ENCODE peak calls at places on chromosomes 16 and 17, in six cellular contexts. J, M, C, L, E and F are unnamed samples.

GRCh38 chr16:77812856-77813523 is 24.6 kb downstream of the VAT1L start:
- DNase-seq in J (no peak), M (no peak), C (no peak), L (no peak), E (no peak), F (no peak)

GRCh38 chr16:89006036-89006752 is 29.2 kb upstream of the CBFA2T3 start:
- DNase-seq in J (peak), M (no peak), C (no peak), L (no peak), E (no peak), F (no peak)

GRCh38 chr17:49993423-49994037 is 1.5 kb downstream of the DLX3 start:
- DNase-seq in J (peak), M (peak), C (no peak), L (no peak), E (no peak), F (no peak)

GRCh38 chr17:7478276-7479138 is 924 bp downstream of the ZBTB4 start:
- DNase-seq in J (peak), M (peak), C (no peak), L (peak), E (no peak), F (no peak)

GRCh38 chr16:74611721-74612120 is 4.8 kb upstream of the GLG1 start:
- DNase-seq in J (no peak), M (no peak), C (no peak), L (no peak), E (no peak), F (no peak)

GRCh38 chr17:71809537-71809936 is 311.3 kb upstream of the SOX9 start:
- DNase-seq in J (no peak), M (no peak), C (no peak), L (no peak), E (no peak), F (no peak)

GRCh38 chr17:45425125-45425983 is 7.3 kb downstream of the ARHGAP27 start:
- DNase-seq in J (peak), M (peak), C (peak), L (peak), E (no peak), F (peak)

GRCh38 chr16:57133911-57134310 is 41.5 kb downstream of the CPNE2 start:
- DNase-seq in J (no peak), M (no peak), C (no peak), L (no peak), E (no peak), F (no peak)

GRCh38 chr16:14056970-14057369 is 14.1 kb upstream of the MRTFB start:
- DNase-seq in J (no peak), M (no peak), C (no peak), L (no peak), E (no peak), F (no peak)

GRCh38 chr17:7845359-7846062 is 9.4 kb upstream of the TMEM88 start:
- DNase-seq in J (no peak), M (no peak), C (no peak), L (no peak), E (no peak), F (no peak)

GRCh38 chr17:2602597-2603017 is 9.2 kb downstream of the PAFAH1B1 start:
- DNase-seq in J (no peak), M (no peak), C (no peak), L (no peak), E (no peak), F (no peak)

GRCh38 chr17:71247455-71248015 is 873.3 kb upstream of the SOX9 start:
- DNase-seq in J (no peak), M (no peak), C (no peak), L (no peak), E (no peak), F (no peak)

GRCh38 chr17:81733507-81734404 is 21.7 kb downstream of the SLC25A10 start:
- DNase-seq in J (peak), M (peak), C (peak), L (peak), E (no peak), F (no peak)

GRCh38 chr16:75406943-75407342 is 26.4 kb downstream of the CFDP1 start:
- DNase-seq in J (no peak), M (no peak), C (no peak), L (no peak), E (no peak), F (no peak)

GRCh38 chr17:73785466-73785865 is 141.2 kb upstream of the SDK2 start:
- DNase-seq in J (no peak), M (no peak), C (no peak), L (no peak), E (no peak), F (no peak)

GRCh38 chr16:23384878-23385277 is 68.1 kb downstream of the COG7 start:
- DNase-seq in J (no peak), M (no peak), C (no peak), L (no peak), E (no peak), F (no peak)

GRCh38 chr17:17868637-17869522 is 32.1 kb upstream of the SREBF1 start:
- DNase-seq in J (no peak), M (peak), C (no peak), L (no peak), E (no peak), F (no peak)

GRCh38 chr16:4679854-4680636 is 13.3 kb upstream of the NUDT16L1 start:
- DNase-seq in J (no peak), M (no peak), C (no peak), L (no peak), E (no peak), F (peak)

GRCh38 chr16:84825896-84826557 is 6.2 kb downstream of the CRISPLD2 start:
- DNase-seq in J (no peak), M (no peak), C (no peak), L (no peak), E (no peak), F (no peak)

GRCh38 chr17:42135664-42136653 is 13.4 kb downstream of the HSPB9 start:
- DNase-seq in J (no peak), M (peak), C (peak), L (no peak), E (no peak), F (peak)

GRCh38 chr17:40515491-40516041 is 14.1 kb upstream of the TNS4 start:
- DNase-seq in J (no peak), M (no peak), C (no peak), L (no peak), E (no peak), F (no peak)

GRCh38 chr17:41793749-41794602 is 7.5 kb upstream of the JUP start:
- DNase-seq in J (no peak), M (peak), C (no peak), L (no peak), E (no peak), F (no peak)

GRCh38 chr17:1164935-1165556 is 14.7 kb downstream of the ABR start:
- DNase-seq in J (no peak), M (no peak), C (no peak), L (no peak), E (no peak), F (no peak)

GRCh38 chr16:84356591-84357116 is 11.7 kb upstream of the ATP2C2 start:
- DNase-seq in J (no peak), M (no peak), C (no peak), L (no peak), E (no peak), F (no peak)

GRCh38 chr17:30380106-30380420 is 1.3 kb downstream of the CPD start:
- DNase-seq in J (no peak), M (no peak), C (no peak), L (no peak), E (peak), F (no peak)

GRCh38 chr17:80473701-80474100 is 2.7 kb downstream of the NPTX1 start:
- DNase-seq in J (no peak), M (no peak), C (no peak), L (no peak), E (no peak), F (no peak)

GRCh38 chr17:80474231-80474932 is 2.0 kb downstream of the NPTX1 start:
- DNase-seq in J (peak), M (no peak), C (peak), L (peak), E (no peak), F (peak)

GRCh38 chr17:80475949-80476876 is at the start of gene NPTX1:
- DNase-seq in J (peak), M (peak), C (no peak), L (peak), E (no peak), F (no peak)

GRCh38 chr17:80476877-80477646 is 655 bp upstream of the NPTX1 start:
- DNase-seq in J (peak), M (no peak), C (no peak), L (peak), E (no peak), F (no peak)

DNA sequence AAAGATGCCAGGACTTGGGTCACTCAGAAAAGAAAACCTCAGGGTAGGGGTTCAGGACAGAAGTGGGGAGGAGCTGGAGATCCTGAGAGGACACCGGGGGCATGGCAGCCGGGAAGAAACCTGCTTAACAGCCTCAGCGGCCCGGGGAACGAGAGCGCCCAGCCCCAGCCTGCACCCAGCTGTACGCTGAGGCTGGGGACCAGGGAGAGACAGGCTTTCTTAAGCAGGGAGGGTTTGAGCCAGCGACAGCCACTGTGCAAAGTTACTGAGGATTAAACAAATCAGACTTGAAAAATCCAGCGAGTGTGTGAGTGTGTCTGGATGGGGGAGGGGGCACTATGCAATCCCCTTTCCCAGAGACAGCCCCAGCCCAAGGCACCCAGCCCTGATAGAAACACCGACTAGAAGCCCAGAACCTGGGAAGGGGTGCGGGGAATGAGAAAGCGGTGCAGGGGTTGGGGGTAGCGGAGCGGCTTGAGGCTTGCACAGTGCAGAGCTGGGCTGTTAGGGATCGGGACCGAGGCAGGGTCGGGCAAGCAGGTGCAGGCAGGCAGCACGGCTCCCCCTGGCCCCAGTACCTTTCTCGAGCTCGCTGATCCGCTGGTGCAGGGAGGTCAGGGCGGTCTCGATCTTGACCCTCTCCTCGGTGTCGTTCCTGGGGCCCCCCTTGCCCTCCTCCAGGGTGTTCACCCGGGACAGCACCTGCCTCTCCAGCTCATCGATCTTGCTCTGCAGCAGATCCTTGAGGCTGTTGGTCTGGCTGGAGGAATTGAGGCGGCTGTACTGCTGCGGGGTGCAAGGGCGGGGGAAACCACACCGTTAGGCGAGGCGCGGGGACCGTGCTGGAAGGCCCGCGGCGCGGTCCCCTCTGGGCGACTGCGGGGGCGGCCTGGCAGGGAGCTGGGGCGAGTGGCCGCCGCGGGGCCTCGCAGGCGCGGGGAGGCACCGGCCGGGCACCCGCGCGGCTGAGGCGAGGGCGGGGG is 1.2 kb downstream of the NPTX1 start:
- DNase-seq in J (peak), M (no peak), C (no peak), L (no peak), E (no peak), F (no peak)
- TF ChIP-seq CTCF in J (no peak), M (no peak), C (no peak), L (no peak), E (no peak), F (no peak)

GRCh38 chr17:69499301-69499700 is 84.8 kb downstream of the MAP2K6 start:
- DNase-seq in J (no peak), M (no peak), C (no peak), L (no peak), E (no peak), F (no peak)

GRCh38 chr17:69503711-69504110 is 89.2 kb downstream of the MAP2K6 start:
- DNase-seq in J (no peak), M (no peak), C (no peak), L (no peak), E (peak), F (no peak)

GRCh38 chr17:69502488-69502887 is 88.0 kb downstream of the MAP2K6 start:
- DNase-seq in J (no peak), M (no peak), C (no peak), L (no peak), E (no peak), F (no peak)

GRCh38 chr17:69500911-69501429 is 86.5 kb downstream of the MAP2K6 start:
- DNase-seq in J (no peak), M (no peak), C (no peak), L (no peak), E (no peak), F (no peak)

GRCh38 chr17:69501591-69502468 is 87.3 kb downstream of the MAP2K6 start:
- DNase-seq in J (no peak), M (peak), C (no peak), L (no peak), E (no peak), F (peak)
- TF ChIP-seq POLR2AphosphoS5 in J (no peak), M (no peak), C (no peak), L (no peak), E (no peak), F (no peak)

DNA sequence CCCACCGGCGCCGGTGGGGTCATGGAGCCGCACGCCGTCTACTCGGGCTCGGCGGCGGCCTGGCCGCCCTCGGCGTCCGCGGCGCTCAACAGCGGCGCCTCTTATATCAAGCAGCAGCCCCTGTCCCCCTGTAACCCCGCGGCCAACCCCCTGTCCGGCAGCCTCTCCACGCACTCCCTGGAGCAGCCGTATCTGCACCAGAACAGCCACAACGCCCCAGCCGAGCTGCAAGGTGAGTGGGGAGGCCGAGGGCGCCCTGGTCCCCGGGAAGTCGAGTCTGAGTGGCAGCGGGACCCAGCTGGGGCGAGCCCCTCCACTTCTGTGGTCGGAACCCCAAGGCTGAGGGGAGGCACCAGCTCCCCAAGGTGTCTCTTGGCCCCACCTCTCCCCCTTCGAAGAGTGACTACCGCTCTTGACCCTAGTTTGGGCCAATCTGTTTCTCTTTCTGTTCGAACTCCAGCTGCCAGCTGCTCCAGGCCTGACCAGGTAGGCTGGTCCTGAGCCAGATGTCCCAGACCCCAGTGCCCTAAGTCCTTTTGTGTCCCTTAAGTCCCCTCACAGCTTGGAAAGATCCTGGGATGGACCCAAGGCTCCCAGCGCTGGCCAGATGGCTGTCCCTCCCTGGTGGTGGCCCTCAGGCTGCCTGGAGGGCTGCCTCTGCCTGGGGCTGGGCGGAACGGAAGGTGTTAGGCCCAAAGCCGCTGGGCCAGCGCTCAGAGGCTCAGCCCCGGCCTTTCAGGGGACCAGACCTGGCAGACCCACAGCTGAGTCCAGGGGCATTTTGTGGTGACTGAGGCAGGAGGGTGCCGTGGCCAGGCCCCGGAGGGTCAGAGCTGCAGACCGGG is 1.2 kb downstream of the FOXF1 start:
- DNase-seq in J (no peak), M (no peak), C (no peak), L (no peak), E (no peak), F (no peak)
- TF ChIP-seq REST in J (no peak), M (no peak), C (no peak), L (no peak), E (no peak), F (no peak)

GRCh38 chr16:82047787-82048186 is 12.7 kb downstream of the HSD17B2 start:
- DNase-seq in J (no peak), M (no peak), C (no peak), L (no peak), E (no peak), F (no peak)

GRCh38 chr16:82049484-82049883 is 14.4 kb downstream of the HSD17B2 start:
- DNase-seq in J (no peak), M (no peak), C (no peak), L (no peak), E (no peak), F (no peak)

GRCh38 chr16:82051656-82052055 is 16.6 kb downstream of the HSD17B2 start:
- DNase-seq in J (no peak), M (no peak), C (no peak), L (no peak), E (no peak), F (no peak)

GRCh38 chr16:82050909-82051357 is 15.9 kb downstream of the HSD17B2 start:
- DNase-seq in J (no peak), M (no peak), C (no peak), L (no peak), E (no peak), F (no peak)

GRCh38 chr16:82050506-82050905 is 15.5 kb downstream of the HSD17B2 start:
- DNase-seq in J (no peak), M (no peak), C (no peak), L (no peak), E (no peak), F (no peak)
- TF ChIP-seq CTCF in J (no peak), M (no peak), C (no peak), L (no peak), E (no peak), F (no peak)

DNA sequence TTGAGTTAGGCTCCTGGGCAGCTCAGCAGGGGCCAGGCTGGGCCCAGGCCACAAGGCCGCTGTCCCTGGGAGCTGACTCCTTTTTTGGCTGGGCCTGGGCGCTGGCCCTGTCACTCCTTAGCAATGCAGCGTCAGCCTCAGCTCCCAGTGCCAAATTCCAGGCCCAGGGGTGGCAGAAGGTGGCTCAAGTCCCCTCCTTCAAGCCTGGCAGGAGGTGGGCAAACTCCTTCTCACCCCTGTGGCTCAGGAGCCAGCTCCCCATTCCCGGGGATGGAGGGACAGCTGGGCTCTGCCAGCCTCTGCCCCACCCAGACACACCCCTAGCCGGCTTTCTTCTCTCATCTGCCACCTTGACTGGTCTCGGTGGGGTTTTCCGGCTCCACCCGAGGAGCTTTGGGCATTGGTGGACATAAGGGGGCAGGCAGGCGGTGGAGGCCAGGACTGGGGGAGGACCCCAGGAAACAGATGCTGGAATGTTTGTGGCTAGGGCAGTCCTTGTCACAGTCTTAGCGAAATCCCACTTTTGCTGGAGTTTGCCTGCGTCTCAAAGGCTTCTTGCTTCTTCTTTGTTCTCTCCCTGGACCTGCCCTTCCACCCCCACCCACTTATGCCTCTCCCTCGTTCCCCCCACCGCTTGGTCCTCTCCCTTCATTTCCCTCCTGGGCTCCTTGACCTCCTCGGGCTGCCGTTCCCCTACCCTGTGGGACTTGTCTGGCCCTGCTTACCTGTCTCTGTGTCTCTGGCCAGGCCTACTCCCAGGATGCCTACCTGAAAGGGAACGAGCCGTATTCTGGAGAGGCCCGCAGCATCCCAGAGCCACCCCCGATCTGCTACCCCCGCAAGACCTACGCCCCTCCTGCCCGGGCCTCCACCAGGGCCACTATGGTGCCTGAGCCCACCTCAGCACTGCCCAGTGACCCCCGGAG is 37.4 kb downstream of the ARHGAP23 start:
- DNase-seq in J (peak), M (no peak), C (no peak), L (peak), E (no peak), F (no peak)
- TF ChIP-seq POLR2AphosphoS5 in J (no peak), M (no peak), C (no peak), L (no peak), E (no peak), F (no peak)

GRCh38 chr17:19387921-19388521 is 1.0 kb upstream of the MFAP4 start:
- DNase-seq in J (no peak), M (no peak), C (no peak), L (no peak), E (no peak), F (no peak)
- TF ChIP-seq REST in J (no peak), M (no peak), C (no peak), L (no peak), E (no peak), F (no peak)

DNA sequence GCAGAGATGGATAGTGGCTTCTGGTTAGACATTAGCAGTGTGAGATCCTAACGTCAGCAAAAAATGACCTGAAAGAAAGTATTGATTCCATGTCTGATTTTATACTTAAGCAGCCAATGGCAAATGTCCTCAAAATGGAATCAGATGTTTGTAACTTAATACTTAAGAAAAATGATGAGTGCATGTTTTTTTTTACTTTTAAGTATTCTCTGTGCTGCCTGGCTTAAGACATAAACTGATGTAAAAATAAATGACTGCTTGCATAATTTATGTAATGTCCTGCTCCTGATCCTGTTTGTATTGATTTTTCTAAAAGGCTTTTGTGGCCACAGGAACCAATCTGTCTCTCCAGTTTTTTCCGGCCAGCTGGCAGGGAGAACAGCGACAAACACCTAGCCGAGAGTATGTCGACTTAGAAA is 7.4 kb downstream of the CBFB start:
- DNase-seq in J (no peak), M (no peak), C (no peak), L (no peak), E (no peak), F (no peak)
- TF ChIP-seq CTCF in J (no peak), M (no peak), C (no peak), L (no peak), E (no peak), F (no peak)

GRCh38 chr17:20998571-20999043 is 44.2 kb downstream of the USP22 start:
- DNase-seq in J (no peak), M (no peak), C (no peak), L (no peak), E (no peak), F (no peak)
- TF ChIP-seq POLR2AphosphoS5 in J (no peak), M (no peak), C (no peak), L (no peak), E (no peak), F (no peak)

GRCh38 chr17:14838567-14838966 is 426.6 kb downstream of the PMP22 start:
- DNase-seq in J (no peak), M (no peak), C (no peak), L (no peak), E (no peak), F (no peak)
- TF ChIP-seq REST in J (no peak), M (no peak), C (no peak), L (no peak), E (no peak), F (no peak)